ENCODE peak calls at places on chromosomes 2 and 18, in four cellular contexts. K, F, W and B are unnamed samples.

GRCh38 chr2:136785215-136785614 is 19.9 kb downstream of the THSD7B start:
- DNase-seq in K (no peak), F (no peak), W (no peak), B (no peak)

GRCh38 chr2:206477296-206477695 is 34.0 kb downstream of the ADAM23 start:
- DNase-seq in K (no peak), F (peak; percentile 98), W (no peak), B (no peak)

GRCh38 chr2:71620116-71620515 is 166.8 kb downstream of the DYSF start:
- DNase-seq in K (no peak), F (no peak), W (peak; percentile 4), B (no peak)

GRCh38 chr18:68822926-68823325 is 25.0 kb downstream of the CCDC102B start:
- DNase-seq in K (no peak), F (no peak), W (no peak), B (no peak)

GRCh38 chr2:127884436-127884835 is 1.3 kb downstream of the AMMECR1L start:
- DNase-seq in K (no peak), F (no peak), W (no peak), B (no peak)

GRCh38 chr2:71672011-71672639 is 218.8 kb downstream of the DYSF start:
- DNase-seq in K (no peak), F (no peak), W (peak; percentile 24), B (no peak)

GRCh38 chr2:101762451-101763171 is 65.1 kb downstream of the MAP4K4 start:
- DNase-seq in K (no peak), F (no peak), W (no peak), B (no peak)

GRCh38 chr18:58590231-58590630 is 38.7 kb downstream of the ALPK2 start:
- DNase-seq in K (no peak), F (no peak), W (no peak), B (no peak)